ENCODE peak calls at places on chromosomes 2 and 18, in five cellular contexts. F is IMR-90, X is left ventricle myocardium inferior, K is psoas muscle, E is NT2/D1. D is an unnamed sample. For H3K4me1, the result is how much of the 10 kb centered on the place peaks cover.

GRCh38 chr2:42846026-42846425 is 53.6 kb upstream of the HAAO start:
- DNase-seq in F (no peak), X (no peak), K (no peak), E (no peak), D (no peak)

GRCh38 chr2:218517434-218518206 is 50.5 kb downstream of the USP37 start:
- DNase-seq in F (no peak), X (no peak), K (no peak), E (no peak), D (no peak)

GRCh38 chr2:111138834-111139233 is 18.1 kb downstream of the BCL2L11 start:
- DNase-seq in F (no peak), X (no peak), K (no peak), E (no peak), D (no peak)

GRCh38 chr2:62406573-62407043 is 99.4 kb downstream of the TMEM17 start:
- DNase-seq in F (no peak), X (no peak), K (no peak), E (no peak), D (no peak)

GRCh38 chr2:12131975-12132374 is 385.5 kb downstream of the LPIN1 start:
- DNase-seq in F (peak), X (no peak), K (no peak), E (no peak), D (no peak)

GRCh38 chr2:231935207-231935524 is 9.0 kb upstream of the NPPC start:
- DNase-seq in F (peak), X (peak), K (no peak), E (no peak), D (peak)

GRCh38 chr2:123532999-123533398 is 492.1 kb upstream of the CNTNAP5 start:
- DNase-seq in F (no peak), X (no peak), K (no peak), E (no peak), D (no peak)

GRCh38 chr2:26086155-26086634 is 52.3 kb downstream of the RAB10 start:
- DNase-seq in F (peak), X (no peak), K (no peak), E (no peak), D (peak)

GRCh38 chr18:7272268-7273049 is 41.6 kb downstream of the LRRC30 start:
- DNase-seq in F (peak), X (peak), K (peak), E (peak), D (peak)

GRCh38 chr18:8153887-8154583 is 455.2 kb upstream of the RAB12 start:
- DNase-seq in F (peak), X (no peak), K (no peak), E (no peak), D (no peak)

GRCh38 chr2:70340075-70340474 is 38.2 kb upstream of the FAM136A start:
- DNase-seq in F (no peak), X (no peak), K (no peak), E (no peak), D (no peak)

GRCh38 chr18:11154369-11154982 is 5.1 kb upstream of the PIEZO2 start:
- DNase-seq in F (peak), X (no peak), K (no peak), E (no peak), D (no peak)

GRCh38 chr2:159054985-159055384 is 86.5 kb downstream of the TANC1 start:
- DNase-seq in F (no peak), X (no peak), K (no peak), E (no peak), D (no peak)

GRCh38 chr2:65129276-65129612 is 662 bp downstream of the RAB1A start:
- DNase-seq in F (no peak), X (no peak), K (no peak), E (no peak), D (no peak)

GRCh38 chr2:112645396-112646101 is at the start of gene SLC20A1:
- DNase-seq in F (peak), X (peak), K (peak), E (peak), D (peak)

GRCh38 chr2:151947524-151948165 is 119.4 kb upstream of the ARL5A start:
- DNase-seq in F (no peak), X (no peak), K (peak), E (no peak), D (peak)

GRCh38 chr2:150154308-150154797 is 333.1 kb downstream of the RND3 start:
- DNase-seq in F (no peak), X (no peak), K (no peak), E (no peak), D (no peak)

GRCh38 chr18:9094307-9095226 is 7.9 kb upstream of the NDUFV2 start:
- DNase-seq in F (peak), X (no peak), K (no peak), E (no peak), D (no peak)

GRCh38 chr18:73895701-73896100 is 251.9 kb downstream of the FBXO15 start:
- DNase-seq in F (no peak), X (no peak), K (no peak), E (no peak), D (no peak)

GRCh38 chr18:66344227-66344626 is 259.7 kb downstream of the CDH19 start:
- DNase-seq in F (no peak), X (no peak), K (no peak), E (no peak), D (peak)

GRCh38 chr2:62505649-62506420 is at the start of gene TMEM17:
- DNase-seq in F (peak), X (peak), K (peak), E (peak), D (peak)

GRCh38 chr2:176134978-176135575 is 5.6 kb downstream of the HOXD8 start:
- DNase-seq in F (no peak), X (no peak), K (no peak), E (no peak), D (no peak)

GRCh38 chr2:37561615-37562569 is 109.5 kb downstream of the CDC42EP3 start:
- DNase-seq in F (peak), X (no peak), K (no peak), E (no peak), D (peak)

GRCh38 chr18:31760695-31761094 is at the start of gene SLC25A52:
- DNase-seq in F (no peak), X (no peak), K (no peak), E (no peak), D (no peak)

GRCh38 chr18:22469061-22469689 is 51.5 kb upstream of the CTAGE1 start:
- DNase-seq in F (peak), X (no peak), K (no peak), E (no peak), D (no peak)

GRCh38 chr2:74001781-74002514 is 17.2 kb downstream of the TET3 start:
- DNase-seq in F (no peak), X (no peak), K (no peak), E (no peak), D (no peak)

GRCh38 chr2:201886504-201886903 is 80.2 kb downstream of the CDK15 start:
- DNase-seq in F (peak), X (no peak), K (no peak), E (no peak), D (no peak)

GRCh38 chr2:191857406-191857805 is 10.5 kb upstream of the CAVIN2 start:
- DNase-seq in F (peak), X (no peak), K (no peak), E (no peak), D (no peak)

GRCh38 chr18:39772155-39772919 is 2182.7 kb upstream of the PIK3C3 start:
- DNase-seq in F (peak), X (no peak), K (no peak), E (no peak), D (no peak)

GRCh38 chr2:138779451-138780440 is at the start of gene NXPH2:
- DNase-seq in F (no peak), X (no peak), K (no peak), E (no peak), D (no peak)

GRCh38 chr2:30346475-30347169 is 100.4 kb upstream of the LCLAT1 start:
- DNase-seq in F (no peak), X (peak), K (peak), E (no peak), D (peak)

GRCh38 chr2:157264099-157264498 is 6.6 kb downstream of the GALNT5 start:
- DNase-seq in F (peak), X (no peak), K (no peak), E (no peak), D (no peak)

GRCh38 chr18:66752733-66753132 is 148.8 kb upstream of the CDH19 start:
- DNase-seq in F (no peak), X (no peak), K (no peak), E (no peak), D (no peak)

GRCh38 chr2:54906711-54907110 is 143.5 kb downstream of the RTN4 start:
- DNase-seq in F (no peak), X (no peak), K (no peak), E (no peak), D (no peak)

GRCh38 chr2:79776461-79777146 is 263.8 kb downstream of the CTNNA2 start:
- DNase-seq in F (no peak), X (no peak), K (no peak), E (no peak), D (no peak)

GRCh38 chr2:233418761-233419625 is 64.7 kb downstream of the DGKD start:
- DNase-seq in F (peak), X (peak), K (peak), E (no peak), D (no peak)
- H3K4me1 ChIP-seq in F (under half), X (half or more), K (half or more), E (under half), D (under half)

GRCh38 chr2:203935568-203935967 is 995 bp upstream of the ICOS start:
- DNase-seq in F (no peak), X (no peak), K (no peak), E (no peak), D (no peak)

GRCh38 chr2:203934006-203934632 is 2.4 kb upstream of the ICOS start:
- DNase-seq in F (no peak), X (no peak), K (no peak), E (no peak), D (no peak)

GRCh38 chr2:203934711-203935438 is 1.7 kb upstream of the ICOS start:
- DNase-seq in F (no peak), X (no peak), K (no peak), E (no peak), D (no peak)

GRCh38 chr2:203936949-203937348 is 386 bp downstream of the ICOS start:
- DNase-seq in F (no peak), X (no peak), K (no peak), E (no peak), D (no peak)

GRCh38 chr2:203936535-203936934 is at the start of gene ICOS:
- DNase-seq in F (no peak), X (no peak), K (no peak), E (no peak), D (no peak)
- H3K4me3 ChIP-seq in F (no peak), X (no peak), K (no peak), E (no peak), D (no peak)

DNA sequence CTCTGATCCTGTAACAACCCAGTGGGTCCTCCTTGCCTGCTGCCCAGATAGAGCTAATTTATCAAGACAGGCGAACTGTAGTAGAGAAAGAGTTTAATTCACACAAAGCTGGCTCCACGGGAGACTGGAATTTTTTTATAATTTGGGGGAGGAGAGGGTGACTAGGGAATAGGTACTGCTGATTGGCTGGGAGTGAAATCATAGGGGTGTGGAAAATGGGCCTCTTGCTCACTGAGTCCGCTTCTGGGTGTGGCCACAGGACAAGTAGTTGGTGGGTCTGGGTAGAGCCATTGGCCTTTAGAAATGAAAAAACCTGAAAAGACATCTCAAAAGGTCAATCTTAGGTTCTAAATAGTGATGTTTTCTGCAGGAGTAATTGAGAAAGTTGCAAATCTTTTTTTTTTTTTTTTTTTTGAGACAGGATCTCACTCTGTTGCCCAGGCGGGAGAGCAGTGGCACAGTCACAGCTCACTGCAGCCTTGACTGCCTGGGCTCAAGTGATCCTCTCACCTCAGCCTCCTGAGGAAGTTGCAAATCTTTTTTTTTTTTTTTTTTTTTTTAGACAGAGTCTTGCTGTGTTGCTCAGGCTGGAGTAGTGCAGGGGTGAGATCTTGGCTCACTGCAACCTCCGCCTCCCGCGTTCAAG is 14.4 kb upstream of the UGGT1 start:
- DNase-seq in F (no peak), X (no peak), K (no peak), E (no peak), D (no peak)
- H3K4me1 ChIP-seq in F (under half), X (under half), K (under half), E (under half), D (under half)

GRCh38 chr2:237630216-237631000 is 3.0 kb downstream of the LRRFIP1 start:
- DNase-seq in F (no peak), X (no peak), K (no peak), E (no peak), D (peak)

GRCh38 chr2:237629739-237630138 is 2.4 kb downstream of the LRRFIP1 start:
- DNase-seq in F (peak), X (no peak), K (no peak), E (no peak), D (peak)

GRCh38 chr2:237628482-237629187 is 1.2 kb downstream of the LRRFIP1 start:
- DNase-seq in F (no peak), X (no peak), K (no peak), E (no peak), D (no peak)

GRCh38 chr2:237627463-237628321 is at the start of gene LRRFIP1:
- DNase-seq in F (no peak), X (peak), K (peak), E (no peak), D (peak)

DNA sequence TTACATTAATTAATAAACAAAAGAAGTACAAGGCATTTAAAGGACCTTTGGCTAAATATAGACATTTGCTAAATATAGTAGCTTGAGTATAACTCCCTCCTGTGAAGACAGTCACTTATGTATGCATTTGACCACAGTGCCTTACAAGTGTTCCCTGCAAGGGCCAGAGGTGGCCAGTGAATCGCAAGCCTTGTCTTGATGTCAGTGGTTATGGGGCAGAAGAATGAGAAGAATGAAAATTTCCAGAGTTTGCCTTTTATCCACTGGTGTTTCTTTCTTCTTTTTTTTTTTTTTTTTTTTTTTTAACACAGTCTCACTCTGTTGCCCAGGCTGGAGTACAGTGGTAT is 1.8 kb downstream of the LRRFIP1 start:
- DNase-seq in F (peak), X (no peak), K (no peak), E (no peak), D (no peak)
- H3K4me3 ChIP-seq in F (no peak), X (peak), K (peak), E (peak), D (peak)

GRCh38 chr18:75029456-75029855 is 179.5 kb downstream of the PTGR3 start:
- DNase-seq in F (no peak), X (no peak), K (no peak), E (no peak), D (no peak)
- H3K4me1 ChIP-seq in F (under half), X (under half), K (under half), E (under half), D (under half)

GRCh38 chr2:72147971-72148369 is 308 bp upstream of the CYP26B1 start:
- DNase-seq in F (no peak), X (no peak), K (no peak), E (no peak), D (no peak)
- H3K4me3 ChIP-seq in F (no peak), X (peak), K (peak), E (peak), D (peak)

GRCh38 chr2:50711714-50712113 is 320.2 kb downstream of the NRXN1 start:
- DNase-seq in F (no peak), X (no peak), K (no peak), E (no peak), D (no peak)

DNA sequence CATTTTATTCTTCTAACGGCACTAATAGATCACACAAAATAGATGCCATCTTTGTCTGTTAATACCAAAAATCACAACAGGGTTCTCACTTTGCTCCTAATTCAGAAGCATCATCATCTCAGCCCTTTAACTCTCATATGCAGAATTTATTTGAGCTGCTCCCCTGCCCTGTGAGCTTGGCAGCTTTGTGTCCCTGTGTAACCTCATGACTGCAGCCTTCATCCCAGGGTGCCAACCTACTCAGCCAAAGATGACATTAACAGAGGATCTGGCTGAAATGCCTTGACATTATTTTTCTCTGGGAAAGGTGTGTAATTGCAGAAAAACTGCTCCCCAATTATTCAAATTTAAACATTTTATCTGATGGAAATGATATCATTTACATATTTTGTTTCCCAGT is 319.4 kb downstream of the NRXN1 start:
- DNase-seq in F (no peak), X (no peak), K (no peak), E (no peak), D (no peak)
- H3K4me1 ChIP-seq in F (under half), X (under half), K (under half), E (under half), D (under half)

DNA sequence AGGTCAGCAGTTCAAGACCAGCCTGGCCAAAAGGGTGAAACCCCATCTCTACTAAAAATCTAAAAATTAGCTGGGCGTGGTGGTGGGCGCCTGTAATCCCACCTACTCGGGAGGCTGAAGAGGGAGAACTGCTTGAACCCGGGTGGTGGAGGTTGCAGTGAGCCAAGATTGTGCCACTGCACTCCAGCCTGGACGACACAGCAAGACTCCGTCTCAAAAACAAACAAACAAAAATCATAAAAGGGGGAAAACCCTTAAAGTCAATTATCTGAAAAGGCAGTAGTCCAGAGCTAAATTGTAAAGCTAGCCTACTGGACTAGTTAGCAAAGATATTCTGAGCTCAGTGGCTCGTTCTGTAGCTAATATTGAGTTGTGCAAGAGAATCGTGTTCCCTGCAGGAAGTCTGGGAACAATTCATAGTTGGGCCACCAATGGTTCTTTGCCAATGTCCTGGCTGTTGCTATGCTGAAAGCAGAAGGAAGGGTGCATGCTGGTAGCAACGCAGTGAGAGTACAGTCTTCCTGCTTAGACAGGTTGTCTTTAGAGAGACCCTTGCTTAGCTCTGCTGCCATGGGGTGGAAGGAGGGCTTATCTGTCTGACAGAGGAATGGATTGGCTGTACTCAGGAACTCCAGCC is 4.3 kb downstream of the TGOLN2 start:
- DNase-seq in F (no peak), X (no peak), K (no peak), E (no peak), D (no peak)
- H3K4me3 ChIP-seq in F (no peak), X (no peak), K (no peak), E (no peak), D (no peak)

GRCh38 chr2:196242131-196242620 is 70.8 kb upstream of the STK17B start:
- DNase-seq in F (peak), X (peak), K (no peak), E (no peak), D (no peak)

GRCh38 chr2:196244516-196244915 is 73.1 kb upstream of the STK17B start:
- DNase-seq in F (no peak), X (no peak), K (no peak), E (no peak), D (no peak)

GRCh38 chr2:196239622-196240587 is 68.5 kb upstream of the STK17B start:
- DNase-seq in F (peak), X (peak), K (peak), E (no peak), D (peak)

GRCh38 chr2:196238836-196239380 is 67.5 kb upstream of the STK17B start:
- DNase-seq in F (peak), X (no peak), K (no peak), E (no peak), D (no peak)

GRCh38 chr2:196241175-196241574 is 69.8 kb upstream of the STK17B start:
- DNase-seq in F (no peak), X (no peak), K (no peak), E (no peak), D (no peak)
- H3K4me1 ChIP-seq in F (under half), X (under half), K (under half), E (under half), D (under half)

GRCh38 chr2:220078439-220078838 is 451.0 kb downstream of the SLC4A3 start:
- DNase-seq in F (peak), X (no peak), K (no peak), E (no peak), D (no peak)

GRCh38 chr2:220076734-220077133 is 449.3 kb downstream of the SLC4A3 start:
- DNase-seq in F (peak), X (no peak), K (no peak), E (no peak), D (peak)

GRCh38 chr2:220079595-220079994 is 452.2 kb downstream of the SLC4A3 start:
- DNase-seq in F (no peak), X (no peak), K (no peak), E (no peak), D (no peak)

GRCh38 chr2:220075835-220076234 is 448.4 kb downstream of the SLC4A3 start:
- DNase-seq in F (no peak), X (no peak), K (no peak), E (no peak), D (no peak)

GRCh38 chr2:220077488-220077887 is 450.1 kb downstream of the SLC4A3 start:
- DNase-seq in F (peak), X (no peak), K (no peak), E (no peak), D (no peak)
- H3K4me3 ChIP-seq in F (no peak), X (no peak), K (no peak), E (no peak), D (no peak)